ENCODE peak calls at places on chromosomes 3 and 15, in six cellular contexts. One of them, this sample, is unnamed.

GRCh38 chr3:25604107-25604805 is 60.5 kb downstream of the TOP2B start:
- DNase-seq in EL: peak
- DNase-seq in NCI-H345: no peak
- DNase-seq in right lobe of liver: no peak
- DNase-seq in erythroblast: peak
- DNase-seq in Ammon's horn: no peak
- DNase-seq in this sample: no peak

GRCh38 chr15:63050737-63051700 is 8.5 kb downstream of the TPM1 start:
- DNase-seq in EL: peak
- DNase-seq in NCI-H345: no peak
- DNase-seq in right lobe of liver: no peak
- DNase-seq in erythroblast: peak
- DNase-seq in Ammon's horn: no peak
- DNase-seq in this sample: no peak

GRCh38 chr15:81106560-81106959 is 27.5 kb upstream of the CFAP161 start:
- DNase-seq in EL: peak
- DNase-seq in NCI-H345: peak
- DNase-seq in right lobe of liver: no peak
- DNase-seq in erythroblast: peak
- DNase-seq in Ammon's horn: peak
- DNase-seq in this sample: peak

GRCh38 chr3:47413751-47414150 is 32.9 kb downstream of the PTPN23 start:
- DNase-seq in EL: no peak
- DNase-seq in NCI-H345: no peak
- DNase-seq in right lobe of liver: no peak
- DNase-seq in erythroblast: no peak
- DNase-seq in Ammon's horn: peak
- DNase-seq in this sample: no peak

GRCh38 chr3:45693941-45694521 is 4.8 kb downstream of the SACM1L start:
- DNase-seq in EL: no peak
- DNase-seq in NCI-H345: no peak
- DNase-seq in right lobe of liver: no peak
- DNase-seq in erythroblast: no peak
- DNase-seq in Ammon's horn: no peak
- DNase-seq in this sample: no peak

GRCh38 chr15:63465104-63465503 is 39.3 kb upstream of the USP3 start:
- DNase-seq in EL: peak
- DNase-seq in NCI-H345: no peak
- DNase-seq in right lobe of liver: no peak
- DNase-seq in erythroblast: no peak
- DNase-seq in Ammon's horn: no peak
- DNase-seq in this sample: no peak

GRCh38 chr3:161263057-161263456 is 41.9 kb downstream of the NMD3 start:
- DNase-seq in EL: peak
- DNase-seq in NCI-H345: no peak
- DNase-seq in right lobe of liver: no peak
- DNase-seq in erythroblast: no peak
- DNase-seq in Ammon's horn: no peak
- DNase-seq in this sample: no peak

GRCh38 chr3:40167958-40168357 is 141.5 kb upstream of the EIF1B start:
- DNase-seq in EL: no peak
- DNase-seq in NCI-H345: peak
- DNase-seq in right lobe of liver: no peak
- DNase-seq in erythroblast: no peak
- DNase-seq in Ammon's horn: no peak
- DNase-seq in this sample: no peak

GRCh38 chr15:57149196-57149595 is 227.1 kb upstream of the CGNL1 start:
- DNase-seq in EL: no peak
- DNase-seq in NCI-H345: no peak
- DNase-seq in right lobe of liver: no peak
- DNase-seq in erythroblast: no peak
- DNase-seq in Ammon's horn: no peak
- DNase-seq in this sample: no peak

GRCh38 chr3:111392911-111393351 is 149.1 kb upstream of the CD96 start:
- DNase-seq in EL: no peak
- DNase-seq in NCI-H345: no peak
- DNase-seq in right lobe of liver: no peak
- DNase-seq in erythroblast: no peak
- DNase-seq in Ammon's horn: no peak
- DNase-seq in this sample: no peak

GRCh38 chr3:120454076-120454689 is 3.4 kb upstream of the FSTL1 start:
- DNase-seq in EL: no peak
- DNase-seq in NCI-H345: no peak
- DNase-seq in right lobe of liver: no peak
- DNase-seq in erythroblast: no peak
- DNase-seq in Ammon's horn: no peak
- DNase-seq in this sample: no peak

This sample was measured in endothelial cell.